ENCODE peak calls at places on chromosomes 11 and 22, in nine cellular contexts. L, R, X, E, B, N, H, T and M are unnamed samples.

GRCh38 chr11:39294648-39295047 is 2164.8 kb downstream of the LRRC4C start:
- DNase-seq in L (no peak), R (no peak), X (no peak), E (no peak), B (no peak), N (no peak), H (no peak), T (no peak), M (no peak)

GRCh38 chr11:63564056-63564784 is 1.0 kb upstream of the PLAAT2 start:
- DNase-seq in L (no peak), R (no peak), X (no peak), E (no peak), B (peak; percentile 60), N (no peak), H (no peak), T (no peak), M (no peak)

GRCh38 chr11:64562723-64563351 is 28.2 kb upstream of the SLC22A12 start:
- DNase-seq in L (no peak), R (no peak), X (no peak), E (no peak), B (no peak), N (no peak), H (peak; percentile 22), T (no peak), M (peak; percentile 39)

GRCh38 chr11:122743949-122744876 is 88.7 kb downstream of the UBASH3B start:
- DNase-seq in L (no peak), R (no peak), X (no peak), E (peak; percentile 64), B (peak; percentile 44), N (no peak), H (no peak), T (no peak), M (no peak)

GRCh38 chr11:102204174-102204573 is 93.9 kb downstream of the YAP1 start:
- DNase-seq in L (no peak), R (peak; percentile 42), X (no peak), E (no peak), B (no peak), N (no peak), H (no peak), T (no peak), M (no peak)

GRCh38 chr11:3803726-3804510 is 4.4 kb upstream of the PGAP2 start:
- DNase-seq in L (no peak), R (peak; percentile 45), X (no peak), E (no peak), B (no peak), N (no peak), H (no peak), T (peak; percentile 65), M (no peak)

GRCh38 chr11:125262194-125262824 is 97.8 kb downstream of the PKNOX2 start:
- DNase-seq in L (peak; percentile 39), R (no peak), X (no peak), E (no peak), B (no peak), N (peak; percentile 62), H (no peak), T (peak; percentile 35), M (no peak)

GRCh38 chr11:46361283-46362145 is 14.3 kb downstream of the DGKZ start:
- DNase-seq in L (no peak), R (peak; percentile 55), X (no peak), E (peak; percentile 64), B (no peak), N (no peak), H (peak; percentile 83), T (peak; percentile 37), M (peak; percentile 87)

GRCh38 chr11:69380451-69380901 is 86.5 kb downstream of the MYEOV start:
- DNase-seq in L (no peak), R (no peak), X (no peak), E (no peak), B (no peak), N (no peak), H (no peak), T (no peak), M (peak; percentile 73)

GRCh38 chr11:74822187-74822586 is 73.5 kb downstream of the RNF169 start:
- DNase-seq in L (no peak), R (peak; percentile 80), X (no peak), E (no peak), B (no peak), N (no peak), H (no peak), T (peak; percentile 83), M (no peak)

GRCh38 chr11:48087974-48088681 is 107.8 kb downstream of the PTPRJ start:
- DNase-seq in L (no peak), R (no peak), X (no peak), E (no peak), B (peak; percentile 84), N (no peak), H (peak; percentile 52), T (no peak), M (no peak)

GRCh38 chr11:2780850-2781412 is 81.1 kb upstream of the KCNQ1OT1 start:
- DNase-seq in L (peak; percentile 0), R (no peak), X (no peak), E (no peak), B (no peak), N (no peak), H (no peak), T (no peak), M (no peak)

GRCh38 chr11:131955901-131956300 is 585.5 kb downstream of the NTM start:
- DNase-seq in L (no peak), R (no peak), X (no peak), E (no peak), B (no peak), N (no peak), H (no peak), T (no peak), M (no peak)

GRCh38 chr22:39574779-39575551 is 4.4 kb downstream of the CACNA1I start:
- DNase-seq in L (no peak), R (peak; percentile 88), X (peak; percentile 80), E (no peak), B (no peak), N (no peak), H (no peak), T (peak; percentile 94), M (peak; percentile 88)

GRCh38 chr11:130601764-130602163 is 153.3 kb downstream of the ADAMTS15 start:
- DNase-seq in L (no peak), R (no peak), X (no peak), E (no peak), B (no peak), N (no peak), H (no peak), T (no peak), M (no peak)

GRCh38 chr22:41178425-41178975 is 26.6 kb upstream of the L3MBTL2 start:
- DNase-seq in L (no peak), R (no peak), X (no peak), E (no peak), B (no peak), N (no peak), H (no peak), T (no peak), M (no peak)

GRCh38 chr11:82676483-82677094 is 57.1 kb downstream of the FAM181B start:
- DNase-seq in L (no peak), R (no peak), X (no peak), E (no peak), B (no peak), N (no peak), H (no peak), T (no peak), M (no peak)

GRCh38 chr11:2792376-2793250 is 92.8 kb upstream of the KCNQ1OT1 start:
- DNase-seq in L (no peak), R (no peak), X (no peak), E (no peak), B (no peak), N (no peak), H (peak; percentile 37), T (no peak), M (peak; percentile 74)

GRCh38 chr11:47863189-47863892 is 15.2 kb upstream of the NUP160 start:
- DNase-seq in L (no peak), R (peak; percentile 79), X (no peak), E (no peak), B (no peak), N (no peak), H (no peak), T (peak; percentile 73), M (no peak)

GRCh38 chr11:116680349-116681125 is 92.2 kb downstream of the BUD13 start:
- DNase-seq in L (no peak), R (no peak), X (no peak), E (no peak), B (no peak), N (no peak), H (no peak), T (no peak), M (no peak)
- TF ChIP-seq CTCF in L (peak; percentile 43), R (no peak), X (no peak), E (no peak), B (no peak), N (no peak), H (no peak), T (peak; percentile 4), M (peak; percentile 1)

DNA sequence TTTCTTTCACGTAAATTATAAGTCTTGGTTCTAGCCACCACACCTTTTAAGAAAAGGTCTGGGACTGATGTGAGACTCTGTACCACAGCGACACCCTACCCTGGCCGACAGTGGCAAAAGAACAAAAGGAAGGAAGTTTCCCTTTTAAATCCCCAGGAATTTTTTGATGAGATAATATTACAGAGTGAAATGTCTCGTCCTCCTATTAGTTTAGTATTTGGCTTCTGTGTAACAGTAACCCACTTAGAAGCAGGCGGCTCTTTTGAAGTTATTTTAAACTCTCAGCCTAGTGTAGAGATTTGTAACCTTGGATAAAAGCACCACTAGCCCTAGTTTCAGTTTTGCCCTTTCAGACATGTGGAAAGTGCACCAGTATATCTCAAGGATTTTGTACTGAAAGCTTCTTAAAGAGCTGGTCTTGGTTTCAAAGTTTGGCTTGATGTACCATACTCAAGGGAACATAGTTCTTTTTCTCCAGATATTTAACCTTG is 84.1 kb downstream of the C22orf31 start:
- DNase-seq in L (no peak), R (peak; percentile 27), X (peak; percentile 18), E (no peak), B (no peak), N (no peak), H (no peak), T (peak; percentile 55), M (no peak)
- TF ChIP-seq CTCF in L (no peak), R (no peak), X (peak; percentile 21), E (no peak), B (no peak), N (no peak), H (no peak), T (no peak), M (peak; percentile 33)

DNA sequence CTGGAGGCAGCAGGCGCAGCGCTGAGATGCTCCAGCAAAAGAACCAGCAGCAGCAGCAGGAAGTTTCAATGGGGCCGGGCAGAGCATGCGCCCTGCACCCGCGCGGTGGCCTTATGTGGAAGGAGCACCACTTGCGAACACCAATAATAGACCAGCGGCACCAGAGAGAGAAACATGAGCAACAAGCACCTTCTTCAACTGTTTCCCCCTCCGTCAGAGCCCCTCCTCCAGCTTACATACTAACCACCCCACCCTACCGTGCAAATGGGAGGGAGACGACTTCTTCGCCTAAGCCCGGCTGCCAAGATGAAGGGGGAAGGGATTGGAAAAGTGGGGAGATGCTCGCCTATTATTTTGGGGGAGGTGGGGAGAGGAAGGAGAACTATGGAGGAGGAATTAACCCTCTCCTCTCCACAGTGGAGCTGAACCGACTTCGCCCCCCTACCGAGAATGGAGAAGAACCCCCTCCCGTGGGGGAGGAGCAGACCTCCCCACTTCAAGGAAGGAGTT is 1.1 kb downstream of the RSF1 start:
- DNase-seq in L (peak; percentile 70), R (peak; percentile 87), X (peak; percentile 76), E (peak; percentile 82), B (peak; percentile 92), N (peak; percentile 91), H (peak; percentile 89), T (peak; percentile 93), M (no peak)
- TF ChIP-seq CTCF in L (peak; percentile 38), R (peak; percentile 27), X (no peak), E (no peak), B (no peak), N (no peak), H (no peak), T (peak; percentile 14), M (no peak)

GRCh38 chr22:37571258-37571991 is 8.5 kb downstream of the LGALS2 start:
- DNase-seq in L (no peak), R (no peak), X (peak; percentile 63), E (no peak), B (no peak), N (no peak), H (no peak), T (peak; percentile 65), M (no peak)
- TF ChIP-seq CTCF in L (no peak), R (peak; percentile 17), X (peak; percentile 56), E (no peak), B (no peak), N (no peak), H (no peak), T (no peak), M (peak; percentile 49)